ENCODE peak calls at places on chromosomes 7 and 10, in four cellular contexts. O, S, V and M are unnamed samples.

GRCh38 chr10:14126697-14127440 is 203.9 kb downstream of the FRMD4A start:
- DNase-seq in O (peak), S (no peak), V (no peak), M (no peak)

GRCh38 chr7:17680943-17681351 is 259.3 kb downstream of the SNX13 start:
- DNase-seq in V (no peak), S (no peak), O (peak), M (no peak)

GRCh38 chr7:26369519-26370385 is 78.1 kb downstream of the SNX10 start:
- DNase-seq in V (no peak), O (peak), S (no peak), M (peak)

GRCh38 chr10:132539894-132540293 is 2.3 kb downstream of the INPP5A start:
- DNase-seq in V (no peak), S (no peak), O (peak), M (no peak)

GRCh38 chr7:39480901-39481300 is 85.3 kb upstream of the YAE1 start:
- DNase-seq in O (no peak), V (no peak), S (no peak), M (no peak)

GRCh38 chr10:11145498-11145855 is 127.8 kb downstream of the CELF2 start:
- DNase-seq in O (no peak), S (peak), V (peak), M (no peak)

GRCh38 chr7:91089382-91089963 is 174.8 kb upstream of the FZD1 start:
- DNase-seq in V (no peak), O (peak), S (no peak), M (no peak)

GRCh38 chr10:77164616-77165311 is 472.8 kb downstream of the KCNMA1 start:
- DNase-seq in O (no peak), V (no peak), S (no peak), M (no peak)

GRCh38 chr10:3045471-3046209 is 21.7 kb upstream of the PFKP start:
- DNase-seq in S (no peak), V (no peak), O (peak), M (peak)

GRCh38 chr10:132538031-132538789 is 623 bp downstream of the INPP5A start:
- DNase-seq in S (no peak), O (no peak), V (no peak), M (no peak)

GRCh38 chr7:106952658-106953231 is 87.7 kb downstream of the PIK3CG start:
- DNase-seq in O (no peak), V (no peak), S (no peak), M (no peak)

GRCh38 chr10:27783660-27784059 is 38.0 kb upstream of the MKX start:
- DNase-seq in O (peak), V (no peak), S (no peak), M (no peak)

GRCh38 chr7:89618269-89618668 is 536.0 kb upstream of the STEAP1 start:
- DNase-seq in O (no peak), S (no peak), V (no peak), M (no peak)

GRCh38 chr7:89623018-89623672 is 531.1 kb upstream of the STEAP1 start:
- DNase-seq in O (peak), S (no peak), V (no peak), M (no peak)

DNA sequence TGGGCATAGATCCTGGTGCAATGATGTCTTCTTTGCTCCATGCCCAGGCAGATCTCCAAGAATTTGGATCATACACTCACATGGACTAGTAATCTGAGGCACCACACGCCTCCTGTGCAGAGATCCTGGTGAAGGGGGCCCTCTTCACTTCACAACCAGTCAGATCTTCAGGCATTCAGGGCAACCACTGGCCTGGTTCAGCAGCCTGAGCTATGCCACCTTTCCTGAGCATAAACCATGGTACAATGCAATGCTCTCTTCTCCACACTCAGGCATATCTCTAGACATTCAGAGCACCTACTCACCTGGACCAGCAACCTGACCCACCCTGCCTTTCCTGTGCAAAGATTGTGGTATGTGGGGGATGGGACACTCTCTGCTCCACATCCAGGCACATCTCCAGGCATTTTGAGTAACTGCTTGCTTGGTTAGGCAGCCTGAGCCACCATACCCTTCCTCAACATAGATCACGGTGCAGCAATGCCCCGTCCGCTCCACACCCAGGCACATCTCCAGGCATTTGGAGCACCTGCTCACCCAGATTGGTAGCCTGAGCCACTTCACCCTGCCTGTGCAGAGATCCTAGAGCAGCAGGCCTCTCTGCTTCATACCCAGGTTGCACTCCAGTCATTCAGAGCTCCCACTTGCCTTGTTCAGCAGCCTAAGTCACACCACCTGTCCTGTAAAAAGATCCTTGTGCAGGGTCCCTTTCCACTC is 532.2 kb upstream of the STEAP1 start:
- DNase-seq in V (no peak), O (no peak), S (no peak), M (no peak)
- TF ChIP-seq CTCF in V (no peak), O (no peak), S (no peak), M (no peak)

GRCh38 chr10:125096371-125096770 is 64.0 kb downstream of the CTBP2 start:
- DNase-seq in V (no peak), S (no peak), O (no peak), M (no peak)
- TF ChIP-seq CTCF in V (no peak), S (no peak), O (no peak), M (no peak)

DNA sequence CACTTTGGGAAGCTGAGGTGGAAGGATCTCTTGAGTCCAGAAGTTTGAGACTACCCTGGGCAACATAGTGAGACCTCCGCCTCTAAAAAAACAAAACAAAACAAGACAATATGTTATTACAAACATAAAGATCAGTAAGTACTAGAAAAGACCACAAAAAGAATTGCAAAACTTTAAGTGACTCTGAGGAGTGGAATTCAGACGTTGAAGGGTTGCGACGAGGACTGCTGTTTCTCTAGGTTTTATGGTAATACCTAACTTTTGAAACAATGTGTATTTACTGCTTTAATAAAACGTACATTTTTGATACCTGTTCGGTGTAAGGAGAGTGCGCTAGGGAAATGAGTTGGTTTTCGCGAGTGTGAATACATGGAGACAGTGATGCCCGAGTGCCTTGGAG is 250.4 kb downstream of the GATA3 start:
- DNase-seq in S (no peak), V (no peak), O (no peak), M (no peak)
- TF ChIP-seq CTCF in S (no peak), V (no peak), O (no peak), M (no peak)

DNA sequence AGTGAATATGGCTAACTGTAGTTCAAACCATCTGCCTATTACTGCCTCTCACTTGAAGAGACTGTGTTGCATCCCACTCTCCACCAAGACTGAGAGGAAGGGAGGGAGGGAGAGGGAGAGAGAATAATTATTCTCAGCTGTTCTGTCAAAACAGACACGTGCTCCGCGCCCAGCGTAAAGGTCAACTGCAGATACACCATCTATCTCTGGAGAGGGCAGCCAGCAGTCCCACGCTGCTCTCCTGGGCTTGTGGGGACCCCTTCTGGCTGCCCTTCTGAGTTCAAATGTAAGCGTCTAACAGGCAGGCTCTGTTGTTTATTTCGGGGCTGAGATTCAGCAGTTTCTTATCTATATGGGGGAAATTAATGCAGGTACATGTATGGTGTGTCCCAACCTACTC is 625.5 kb upstream of the GALNT17 start:
- DNase-seq in V (no peak), O (no peak), S (no peak), M (no peak)
- TF ChIP-seq CTCF in V (no peak), O (no peak), S (no peak), M (peak)

DNA sequence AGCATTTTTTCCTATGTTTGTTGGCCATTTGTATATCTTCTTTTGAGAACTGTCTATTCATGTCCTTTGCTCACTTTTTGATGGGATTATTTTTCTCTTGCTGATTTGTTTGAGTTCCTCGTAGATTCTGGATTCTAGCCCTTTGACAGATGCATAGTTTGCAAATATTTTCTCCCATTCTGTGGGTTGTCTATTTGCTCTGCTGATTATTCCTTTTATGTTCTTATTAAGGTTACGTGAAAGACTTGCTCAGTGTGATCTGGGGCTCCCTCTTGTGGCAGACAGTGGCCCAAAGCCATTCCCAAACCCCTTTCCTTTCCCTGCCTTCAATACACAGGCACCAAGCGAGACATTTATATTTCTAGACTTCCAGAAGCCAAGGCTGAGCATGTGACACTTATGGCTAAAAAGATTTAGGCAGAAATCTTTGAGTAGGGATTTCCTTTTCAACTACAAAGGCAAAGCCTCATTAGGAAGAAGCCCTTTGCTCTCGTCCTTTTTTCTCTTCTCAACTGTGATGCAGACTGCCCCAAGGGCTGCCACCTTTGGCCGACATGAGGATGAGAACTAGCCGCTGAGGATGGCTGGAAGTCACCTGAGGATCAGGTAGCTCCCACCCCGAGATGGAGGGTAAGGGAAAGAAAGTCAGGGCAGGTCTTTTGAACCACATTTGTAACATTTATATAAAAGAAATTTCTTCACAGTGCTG is 23.6 kb downstream of the ST8SIA6 start:
- DNase-seq in V (peak), O (peak), S (peak), M (peak)
- TF ChIP-seq CTCF in V (peak), O (peak), S (peak), M (peak)